ENCODE peak calls at places on chromosomes 16 and 17, in seven cellular contexts. Y is AG10803; U is lower lobe of right lung; V is body of pancreas; O is endothelial cell; B is CD8-positive, alpha-beta T cell; E is esophagus squamous epithelium. C is an unnamed sample.

GRCh38 chr17:68515238-68515637 is 3.0 kb downstream of the PRKAR1A start:
- DNase-seq in O (no peak), Y (no peak), B (no peak), E (no peak), U (no peak), V (no peak), C (no peak)

GRCh38 chr16:67930191-67930590 is 1.5 kb downstream of the CTRL start:
- DNase-seq in Y (no peak), B (no peak), V (peak), O (no peak), E (no peak), U (no peak), C (no peak)

GRCh38 chr17:6927290-6927844 is 68.5 kb upstream of the ALOX12 start:
- DNase-seq in E (no peak), V (no peak), Y (peak), U (no peak), B (no peak), O (no peak), C (peak)

GRCh38 chr16:88527186-88527936 is 42.8 kb upstream of the ZC3H18 start:
- DNase-seq in Y (peak), V (peak), E (no peak), B (peak), O (peak), U (peak), C (peak)

GRCh38 chr16:73730496-73731090 is 566.0 kb upstream of the PSMD7 start:
- DNase-seq in Y (no peak), V (no peak), O (no peak), E (no peak), U (no peak), B (no peak), C (no peak)

GRCh38 chr16:86069736-86070298 is 170.9 kb downstream of the IRF8 start:
- DNase-seq in O (no peak), U (no peak), E (no peak), V (no peak), Y (no peak), B (no peak), C (no peak)

GRCh38 chr16:48099455-48099854 is 56.3 kb downstream of the ABCC12 start:
- DNase-seq in O (no peak), V (no peak), U (no peak), B (no peak), E (no peak), Y (no peak), C (no peak)

GRCh38 chr17:82370471-82371332 is 863 bp upstream of the UTS2R start:
- DNase-seq in V (no peak), Y (no peak), B (no peak), O (no peak), E (no peak), U (peak), C (no peak)

GRCh38 chr16:20401475-20402016 is 3.0 kb downstream of the PDILT start:
- DNase-seq in Y (no peak), O (no peak), U (no peak), V (no peak), B (no peak), E (no peak), C (no peak)

GRCh38 chr17:51434434-51435170 is 174.3 kb downstream of the UTP18 start:
- DNase-seq in V (no peak), Y (no peak), B (no peak), O (no peak), E (no peak), U (no peak), C (no peak)

GRCh38 chr17:79783891-79784290 is 5.9 kb downstream of the CBX2 start:
- DNase-seq in E (no peak), V (no peak), U (peak), O (no peak), B (no peak), Y (no peak), C (no peak)

GRCh38 chr17:55577687-55578086 is 66.4 kb upstream of the SMIM36 start:
- DNase-seq in O (no peak), U (peak), E (no peak), B (no peak), Y (no peak), V (no peak), C (no peak)

GRCh38 chr17:66355510-66355909 is 53.1 kb downstream of the PRKCA start:
- DNase-seq in V (no peak), B (no peak), Y (no peak), E (no peak), U (no peak), O (no peak), C (no peak)

GRCh38 chr17:29049541-29050150 is 6.7 kb downstream of the PIPOX start:
- DNase-seq in B (no peak), U (no peak), O (no peak), E (no peak), V (no peak), Y (no peak), C (no peak)

GRCh38 chr17:63930951-63931575 is 1.1 kb downstream of the CD79B start:
- DNase-seq in O (peak), Y (no peak), B (peak), U (peak), V (no peak), E (no peak), C (no peak)

GRCh38 chr16:50202926-50203624 is 50.0 kb downstream of the TENT4B start:
- DNase-seq in B (no peak), V (no peak), O (no peak), U (no peak), E (no peak), Y (peak), C (peak)

GRCh38 chr17:17344507-17345293 is 41.5 kb downstream of the NT5M start:
- DNase-seq in B (no peak), U (no peak), E (no peak), V (no peak), Y (no peak), O (no peak), C (no peak)

GRCh38 chr17:70636517-70637133 is 467.3 kb downstream of the KCNJ2 start:
- DNase-seq in U (no peak), O (peak), Y (peak), B (no peak), E (no peak), V (no peak), C (peak)

GRCh38 chr17:78237403-78238012 is 6.1 kb downstream of the TMEM235 start:
- DNase-seq in O (no peak), B (no peak), E (no peak), V (no peak), Y (no peak), U (no peak), C (no peak)

GRCh38 chr17:59848778-59849177 is 44.0 kb downstream of the TUBD1 start:
- DNase-seq in B (no peak), Y (peak), O (no peak), V (peak), U (peak), E (no peak), C (no peak)

GRCh38 chr16:17470871-17471744 is at the start of gene XYLT1:
- DNase-seq in Y (peak), O (peak), B (peak), E (no peak), U (no peak), V (peak), C (peak)

GRCh38 chr16:10576390-10577304 is 3.8 kb downstream of the EMP2 start:
- DNase-seq in Y (no peak), B (no peak), E (no peak), V (no peak), O (no peak), U (no peak), C (no peak)

GRCh38 chr16:89822188-89823086 is 5.8 kb upstream of the SPIRE2 start:
- DNase-seq in Y (no peak), O (no peak), B (no peak), U (no peak), E (no peak), V (no peak), C (no peak)

GRCh38 chr16:87765473-87765775 is 362 bp downstream of the KLHDC4 start:
- DNase-seq in B (peak), Y (no peak), E (no peak), U (no peak), V (peak), O (peak), C (no peak)

GRCh38 chr17:38926290-38927070 is 1.1 kb downstream of the LASP1NB start:
- DNase-seq in U (no peak), O (no peak), B (no peak), E (no peak), V (no peak), Y (peak), C (no peak)

GRCh38 chr16:22977294-22977697 is 163.3 kb downstream of the HS3ST2 start:
- DNase-seq in V (no peak), U (no peak), O (no peak), E (no peak), Y (peak), B (no peak), C (peak)

GRCh38 chr17:75152971-75153853 is 1.1 kb downstream of the JPT1 start:
- DNase-seq in E (no peak), Y (no peak), B (no peak), O (peak), U (no peak), V (peak), C (peak)

GRCh38 chr17:13428611-13429042 is 173.1 kb downstream of the HS3ST3A1 start:
- DNase-seq in V (no peak), U (no peak), Y (peak), E (no peak), B (no peak), O (no peak), C (no peak)

GRCh38 chr16:72467157-72467759 is 295.3 kb upstream of the PMFBP1 start:
- DNase-seq in U (no peak), E (no peak), O (peak), V (no peak), B (no peak), Y (peak), C (peak)

GRCh38 chr17:13557077-13557476 is 44.7 kb downstream of the HS3ST3A1 start:
- DNase-seq in U (no peak), Y (peak), V (no peak), E (no peak), O (no peak), B (no peak), C (peak)

GRCh38 chr17:17366941-17367885 is 64.0 kb downstream of the NT5M start:
- DNase-seq in O (no peak), U (no peak), E (no peak), V (no peak), Y (no peak), B (no peak), C (no peak)

GRCh38 chr16:68539704-68540370 is 746 bp downstream of the ZFP90 start:
- DNase-seq in O (no peak), V (no peak), E (no peak), B (peak), Y (peak), U (no peak), C (no peak)

GRCh38 chr16:84699712-84700517 is at the start of gene USP10:
- DNase-seq in V (peak), B (peak), O (peak), Y (peak), E (no peak), U (peak), C (peak)

GRCh38 chr16:71358464-71359031 is at the start of gene CALB2:
- DNase-seq in B (peak), E (no peak), V (peak), Y (peak), U (peak), O (peak), C (peak)

GRCh38 chr17:17868637-17869522 is 32.1 kb upstream of the SREBF1 start:
- DNase-seq in B (no peak), E (no peak), V (no peak), U (no peak), Y (peak), O (peak), C (no peak)

GRCh38 chr17:80861892-80862291 is 129.7 kb upstream of the CHMP6 start:
- DNase-seq in E (no peak), O (peak), U (peak), B (peak), Y (peak), V (no peak), C (no peak)
- TF ChIP-seq CTCF in E (peak), O (no peak), U (peak), B (peak), Y (peak), V (no peak), C (peak)

GRCh38 chr16:13926507-13926906 is 6.6 kb downstream of the ERCC4 start:
- DNase-seq in Y (no peak), E (no peak), O (no peak), B (no peak), V (no peak), U (no peak), C (no peak)
- TF ChIP-seq CTCF in Y (no peak), E (no peak), O (no peak), B (no peak), V (no peak), U (no peak), C (no peak)

DNA sequence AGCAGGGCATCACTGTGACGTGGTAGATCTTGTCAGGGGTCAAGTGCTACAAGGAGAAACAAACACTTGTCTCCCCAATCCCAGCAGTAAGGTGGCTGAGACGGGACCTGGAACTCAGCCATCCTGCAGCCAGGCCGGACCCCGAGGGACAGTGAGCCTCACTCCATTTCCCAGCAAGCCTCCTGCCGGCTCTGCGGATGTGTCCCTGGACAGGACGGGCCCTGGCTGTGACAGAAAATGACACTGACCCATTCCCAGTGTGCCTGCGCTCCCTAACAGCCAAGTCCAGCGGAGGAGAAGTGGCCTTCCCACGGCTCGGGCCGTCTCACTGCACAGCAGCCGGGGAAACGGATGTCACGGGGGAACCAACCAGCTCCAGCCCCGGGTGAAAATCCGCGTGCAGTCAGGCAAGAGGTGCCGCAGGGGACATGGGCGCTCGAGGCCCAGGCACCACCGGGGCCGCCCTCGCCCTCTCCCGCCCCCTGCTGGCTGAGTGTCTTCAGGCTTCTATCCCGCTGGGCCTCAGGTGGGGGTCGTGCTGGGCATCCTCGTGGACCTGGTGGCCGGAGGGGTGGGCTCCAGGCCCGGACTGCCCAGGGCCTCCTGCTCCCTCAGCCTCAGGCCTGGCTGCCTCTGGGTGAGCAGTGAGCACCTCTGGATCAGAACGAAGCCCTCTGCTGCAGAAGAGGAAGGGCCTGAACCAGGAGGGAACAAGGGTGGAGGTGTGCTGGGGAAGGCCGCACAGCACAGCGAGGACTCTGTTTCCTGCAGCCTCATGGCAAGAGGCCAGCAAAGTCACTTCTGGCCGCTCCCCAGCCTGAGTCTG is 6.7 kb downstream of the HAGHL start:
- DNase-seq in V (peak), B (no peak), E (no peak), Y (no peak), U (no peak), O (peak), C (no peak)
- TF ChIP-seq CTCF in V (no peak), B (peak), E (no peak), Y (peak), U (peak), O (peak), C (peak)

DNA sequence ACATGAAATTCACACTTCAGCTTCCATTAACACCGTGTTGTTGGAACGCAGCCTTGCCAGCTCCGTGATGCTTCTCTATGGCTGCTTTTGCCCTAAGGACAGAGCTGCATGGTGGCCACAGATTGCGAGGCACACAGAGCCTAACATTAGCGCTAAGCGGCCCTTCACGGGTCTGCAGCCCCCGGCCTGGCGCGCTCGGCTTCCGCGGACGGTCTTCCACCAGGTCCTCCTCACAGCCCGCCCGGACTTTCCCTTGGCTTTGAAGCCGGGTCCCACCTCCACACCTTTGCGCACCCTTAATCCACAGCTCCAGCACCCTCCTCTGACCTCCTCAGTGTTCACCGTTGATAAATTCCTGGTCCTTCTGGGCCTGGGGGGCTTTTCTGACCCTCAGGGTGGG is 19.6 kb downstream of the SCGB1C2 start:
- DNase-seq in Y (no peak), O (no peak), U (no peak), V (no peak), E (no peak), B (no peak), C (no peak)
- TF ChIP-seq CTCF in Y (no peak), O (no peak), U (no peak), V (no peak), E (no peak), B (no peak), C (no peak)

C was measured in HFFc6.